ENCODE peak calls at places on chromosomes 1 and 21, in four cellular contexts. C is IMR-90, Q is K562, L is endothelial cell of umbilical vein. H is an unnamed sample.

GRCh38 chr1:245235156-245235555 is 80.4 kb downstream of the KIF26B start:
- DNase-seq in C (no peak), L (no peak), Q (no peak), H (no peak)

GRCh38 chr1:178702141-178702540 is 22.9 kb upstream of the RALGPS2 start:
- DNase-seq in L (no peak), Q (no peak), C (peak; percentile 71), H (no peak)

GRCh38 chr1:151801846-151802245 is 3.4 kb downstream of the LINGO4 start:
- DNase-seq in L (no peak), Q (no peak), C (no peak), H (no peak)

GRCh38 chr1:158969855-158970254 is 38.5 kb downstream of the PYHIN1 start:
- DNase-seq in Q (no peak), C (no peak), L (no peak), H (peak; percentile 88)

GRCh38 chr1:64934115-64934880 is 32.1 kb downstream of the JAK1 start:
- DNase-seq in Q (peak; percentile 41), L (peak; percentile 36), C (peak; percentile 82), H (no peak)

GRCh38 chr1:50783286-50783685 is 176.8 kb downstream of the FAF1 start:
- DNase-seq in Q (no peak), C (no peak), L (no peak), H (no peak)

GRCh38 chr1:117675907-117676430 is 70.1 kb downstream of the TENT5C start:
- DNase-seq in Q (no peak), L (no peak), C (no peak), H (no peak)

GRCh38 chr1:189874715-189875440 is 602.8 kb downstream of the BRINP3 start:
- DNase-seq in L (no peak), Q (no peak), C (no peak), H (no peak)

GRCh38 chr1:190436615-190437014 is 41.0 kb downstream of the BRINP3 start:
- DNase-seq in C (peak; percentile 63), Q (peak; percentile 15), L (peak; percentile 42), H (no peak)

GRCh38 chr1:33348194-33348593 is 27.3 kb upstream of the A3GALT2 start:
- DNase-seq in Q (peak; percentile 9), C (peak; percentile 52), L (no peak), H (no peak)

GRCh38 chr1:4880621-4881020 is 226.2 kb downstream of the AJAP1 start:
- DNase-seq in C (no peak), L (no peak), Q (no peak), H (no peak)

GRCh38 chr1:61227857-61228557 is 145.6 kb downstream of the NFIA start:
- DNase-seq in Q (no peak), C (no peak), L (no peak), H (no peak)

GRCh38 chr1:24641646-24642151 is 1.4 kb upstream of the SRRM1 start:
- DNase-seq in C (peak; percentile 16), Q (peak; percentile 61), L (peak; percentile 28), H (no peak)

GRCh38 chr1:32933742-32934322 is 30.8 kb downstream of the RNF19B start:
- DNase-seq in L (peak; percentile 95), C (peak; percentile 19), Q (peak; percentile 27), H (no peak)

GRCh38 chr1:36847761-36848160 is 186.6 kb downstream of the GRIK3 start:
- DNase-seq in C (no peak), Q (no peak), L (no peak), H (no peak)

GRCh38 chr1:205421728-205422127 is at the start of gene LEMD1:
- DNase-seq in L (no peak), C (no peak), Q (no peak), H (no peak)

GRCh38 chr1:203058674-203058931 is 27.2 kb downstream of the MYOG start:
- DNase-seq in Q (no peak), C (no peak), L (no peak), H (no peak)

GRCh38 chr1:108708726-108709660 is 3.7 kb upstream of the FNDC7 start:
- DNase-seq in C (no peak), L (no peak), Q (peak; percentile 80), H (no peak)

GRCh38 chr1:150017206-150017750 is 6.8 kb upstream of the OTUD7B start:
- DNase-seq in C (no peak), Q (peak; percentile 29), L (no peak), H (no peak)

GRCh38 chr1:97545446-97545845 is 375.4 kb downstream of the DPYD start:
- DNase-seq in Q (no peak), L (no peak), C (no peak), H (no peak)

GRCh38 chr1:20076695-20077461 is 6.9 kb downstream of the PLA2G5 start:
- DNase-seq in Q (no peak), C (no peak), L (no peak), H (no peak)

GRCh38 chr1:15357808-15358207 is 51.9 kb upstream of the EFHD2 start:
- DNase-seq in Q (no peak), L (no peak), C (no peak), H (no peak)

GRCh38 chr21:45985471-45986315 is 4.1 kb downstream of the COL6A1 start:
- DNase-seq in L (no peak), C (no peak), Q (no peak), H (no peak)

GRCh38 chr1:160711528-160712311 is at the start of gene CD48:
- DNase-seq in Q (no peak), C (no peak), L (no peak), H (no peak)

GRCh38 chr1:169708633-169709032 is 2.8 kb downstream of the SELL start:
- DNase-seq in L (no peak), Q (no peak), C (no peak), H (no peak)

GRCh38 chr1:83882906-83883305 is 116.0 kb downstream of the TTLL7 start:
- DNase-seq in C (peak; percentile 58), L (peak; percentile 57), Q (peak; percentile 13), H (no peak)

GRCh38 chr1:30508651-30509050 is 214.7 kb downstream of the MATN1 start:
- DNase-seq in L (no peak), C (no peak), Q (no peak), H (no peak)

GRCh38 chr1:186404454-186405051 is 28.9 kb downstream of the ODR4 start:
- DNase-seq in Q (peak; percentile 69), L (peak; percentile 89), C (peak; percentile 76), H (peak; percentile 11)

GRCh38 chr1:5389101-5389885 is 602.9 kb downstream of the NPHP4 start:
- DNase-seq in L (no peak), Q (no peak), C (no peak), H (no peak)

GRCh38 chr1:228268891-228269285 is 61.0 kb downstream of the OBSCN start:
- DNase-seq in Q (no peak), L (no peak), C (peak; percentile 8), H (no peak)

GRCh38 chr1:160743266-160743665 is 4.2 kb downstream of the SLAMF7 start:
- DNase-seq in C (no peak), L (no peak), Q (peak; percentile 16), H (no peak)

GRCh38 chr21:22575165-22575584 is 1577.0 kb downstream of the NCAM2 start:
- DNase-seq in C (no peak), Q (peak; percentile 21), L (peak; percentile 93), H (no peak)

GRCh38 chr1:234602334-234603220 is 7.4 kb downstream of the IRF2BP2 start:
- DNase-seq in Q (peak; percentile 90), L (peak; percentile 92), C (peak; percentile 98), H (peak; percentile 92)

GRCh38 chr1:224929335-224930237 is at the start of gene DNAH14:
- DNase-seq in L (peak; percentile 73), Q (peak; percentile 96), C (peak; percentile 60), H (no peak)

GRCh38 chr21:43921602-43921978 is 56.6 kb downstream of the AGPAT3 start:
- DNase-seq in L (no peak), C (no peak), Q (peak; percentile 31), H (no peak)

GRCh38 chr1:229714964-229715603 is 89.0 kb downstream of the URB2 start:
- DNase-seq in C (peak; percentile 18), Q (peak; percentile 84), L (peak; percentile 32), H (no peak)
- TF ChIP-seq CTCF in C (peak; percentile 41), Q (peak; percentile 83), L (peak; percentile 30), H (peak; percentile 51)

DNA sequence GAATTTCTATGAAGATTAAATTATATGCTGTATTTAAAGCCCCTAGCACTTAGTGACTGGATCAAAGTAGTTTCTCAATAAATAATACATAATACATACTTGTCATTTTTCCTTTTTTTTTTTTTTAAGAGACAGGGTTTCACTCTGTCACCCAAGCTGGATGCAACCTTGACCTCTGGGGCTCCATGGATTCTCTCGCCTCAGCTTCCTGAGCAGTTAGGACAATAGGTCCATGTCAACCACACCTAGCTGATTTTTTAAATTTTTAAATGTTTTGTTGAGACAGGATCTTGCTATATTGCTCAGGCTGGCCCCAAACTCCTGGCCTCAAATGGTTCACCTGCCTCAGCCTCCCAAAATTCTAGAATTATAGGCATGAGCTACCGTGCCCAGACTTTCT is 5.9 kb downstream of the ACADM start:
- DNase-seq in C (no peak), Q (no peak), L (no peak), H (no peak)
- H3K4me3 ChIP-seq in C (no peak overlapping the region), Q (no peak overlapping the region), L (no peak overlapping the region), H (no peak overlapping the region)

GRCh38 chr21:42003051-42003461 is 7.1 kb downstream of the ZBTB21 start:
- DNase-seq in L (no peak), C (peak; percentile 76), Q (no peak), H (no peak)
- H3K9me1 ChIP-seq in L (no peaks in the 10 kb centered on the region), C (peaks cover 31% of the 10 kb centered on the region), Q (peaks cover 3% of the 10 kb centered on the region), H (no peaks in the 10 kb centered on the region)

GRCh38 chr1:82062206-82062605 is 261.5 kb downstream of the ADGRL2 start:
- DNase-seq in Q (no peak), L (no peak), C (no peak), H (no peak)

GRCh38 chr1:82065917-82066316 is 265.2 kb downstream of the ADGRL2 start:
- DNase-seq in Q (no peak), L (no peak), C (no peak), H (no peak)

GRCh38 chr1:82059931-82060330 is 259.2 kb downstream of the ADGRL2 start:
- DNase-seq in L (no peak), Q (no peak), C (no peak), H (no peak)

DNA sequence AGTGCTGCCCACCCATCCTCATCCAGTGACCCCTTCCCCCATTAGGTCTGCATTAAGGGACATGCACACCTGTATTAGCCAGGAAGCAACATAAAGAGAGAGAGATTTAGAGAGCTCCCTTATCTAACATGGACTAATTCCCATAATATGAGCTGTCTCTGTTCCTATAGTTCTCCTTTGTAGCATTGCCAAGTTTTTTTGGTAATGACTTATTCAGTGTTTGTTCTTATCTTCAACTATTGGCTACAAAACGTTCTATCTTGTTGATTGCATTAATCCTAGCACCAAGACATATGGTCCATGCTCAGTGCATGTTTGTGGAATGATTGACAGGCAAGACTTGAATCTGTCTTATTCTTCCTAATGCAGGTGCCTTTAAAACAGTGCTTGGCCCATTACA is 264.0 kb downstream of the ADGRL2 start:
- DNase-seq in Q (no peak), C (no peak), L (no peak), H (no peak)
- TF ChIP-seq CTCF in Q (no peak), C (no peak), L (no peak), H (no peak)